ENCODE peak calls at places on chromosomes 16 and 17, in ten cellular contexts. M, H, Q, V, J, E, O, P, K and R are unnamed samples.

GRCh38 chr16:85205747-85206471 is 93.6 kb upstream of the CIBAR2 start:
- DNase-seq in P (no peak), M (no peak), K (no peak), Q (no peak), H (no peak), E (peak; percentile 17), O (peak; percentile 74), J (no peak), V (no peak), R (no peak)

GRCh38 chr17:49509588-49509917 is 14.5 kb downstream of the NGFR start:
- DNase-seq in M (no peak), O (no peak), J (no peak), H (no peak), K (no peak), P (no peak), E (no peak), V (no peak), Q (no peak), R (no peak)

GRCh38 chr17:32701860-32702259 is 175.1 kb downstream of the MYO1D start:
- DNase-seq in H (no peak), V (no peak), M (no peak), E (no peak), P (no peak), K (no peak), Q (no peak), J (no peak), O (no peak), R (no peak)

GRCh38 chr17:38452719-38453118 is 24.5 kb downstream of the ARHGAP23 start:
- DNase-seq in V (no peak), J (no peak), E (no peak), H (no peak), P (no peak), O (no peak), M (no peak), Q (no peak), K (no peak), R (no peak)

GRCh38 chr17:8887834-8888703 is 20.6 kb upstream of the PIK3R6 start:
- DNase-seq in E (peak; percentile 70), K (no peak), M (peak; percentile 44), O (peak; percentile 97), H (no peak), Q (peak; percentile 1), J (no peak), P (peak; percentile 97), V (no peak), R (no peak)

GRCh38 chr16:58428621-58429557 is 36.6 kb downstream of the GINS3 start:
- DNase-seq in J (no peak), O (no peak), P (no peak), M (no peak), E (peak; percentile 43), K (no peak), Q (no peak), H (no peak), V (no peak), R (no peak)

GRCh38 chr17:15287533-15288267 is 22.6 kb upstream of the PMP22 start:
- DNase-seq in M (no peak), J (no peak), Q (no peak), P (no peak), K (no peak), E (no peak), O (peak; percentile 14), V (no peak), H (no peak), R (no peak)

GRCh38 chr16:381788-382717 is at the start of gene PGAP6:
- DNase-seq in K (no peak), V (peak; percentile 57), M (peak; percentile 81), P (no peak), Q (peak; percentile 49), H (peak; percentile 75), O (no peak), J (peak; percentile 58), E (peak; percentile 62), R (no peak)

GRCh38 chr17:27520571-27521185 is 64.4 kb downstream of the KSR1 start:
- DNase-seq in J (no peak), P (no peak), Q (peak; percentile 25), O (no peak), V (no peak), K (no peak), H (no peak), M (no peak), E (no peak), R (no peak)